ENCODE peak calls at places on chromosomes 7 and 10, in four cellular contexts. C is foreskin fibroblast, Y is keratinocyte, T is brain microvascular endothelial cell. J is an unnamed sample.

GRCh38 chr7:101450064-101450463 is 87.4 kb downstream of the COL26A1 start:
- DNase-seq in C (no peak), Y (no peak), T (no peak), J (no peak)

GRCh38 chr7:130432886-130433285 is 7.9 kb downstream of the CEP41 start:
- DNase-seq in C (peak; percentile 75), Y (no peak), T (peak; percentile 34), J (peak; percentile 45)

GRCh38 chr7:97871659-97872024 is 566 bp downstream of the ASNS start:
- DNase-seq in C (no peak), Y (no peak), T (no peak), J (no peak)

GRCh38 chr7:150978136-150978789 is at the start of gene KCNH2:
- DNase-seq in C (no peak), Y (no peak), T (no peak), J (no peak)

GRCh38 chr10:9342865-9343450 is 1288.5 kb downstream of the GATA3 start:
- DNase-seq in C (peak; percentile 60), Y (no peak), T (peak; percentile 18), J (peak; percentile 41)

GRCh38 chr10:32315426-32315825 is 31.5 kb downstream of the EPC1 start:
- DNase-seq in C (no peak), Y (no peak), T (no peak), J (no peak)

GRCh38 chr7:25795824-25796235 is 356.2 kb upstream of the NFE2L3 start:
- DNase-seq in C (peak; percentile 33), Y (no peak), T (peak; percentile 30), J (peak; percentile 2)

GRCh38 chr7:151008511-151009323 is 15.6 kb downstream of the ATG9B start:
- DNase-seq in C (peak; percentile 54), Y (no peak), T (no peak), J (no peak)

GRCh38 chr7:37408241-37408884 is 40.3 kb downstream of the ELMO1 start:
- DNase-seq in C (no peak), Y (no peak), T (no peak), J (no peak)

GRCh38 chr10:133462512-133463305 is 9.0 kb downstream of the SCART1 start:
- DNase-seq in C (no peak), Y (no peak), T (no peak), J (no peak)

GRCh38 chr7:124515431-124515830 is 250.2 kb downstream of the GPR37 start:
- DNase-seq in C (no peak), Y (no peak), T (no peak), J (no peak)

GRCh38 chr7:21044384-21044783 is 257.7 kb upstream of the SP8 start:
- DNase-seq in C (no peak), Y (no peak), T (no peak), J (no peak)

GRCh38 chr7:21428642-21428941 is 709 bp downstream of the SP4 start:
- DNase-seq in C (no peak), Y (no peak), T (no peak), J (no peak)

GRCh38 chr7:151661556-151661955 is 141.9 kb upstream of the RHEB start:
- DNase-seq in C (no peak), Y (no peak), T (no peak), J (no peak)

GRCh38 chr7:6273380-6273837 is 985 bp upstream of the CYTH3 start:
- DNase-seq in C (no peak), Y (no peak), T (no peak), J (no peak)

GRCh38 chr10:86556532-86556931 is 34.9 kb upstream of the WAPL start:
- DNase-seq in C (no peak), Y (no peak), T (no peak), J (no peak)

GRCh38 chr10:26438534-26439269 is 561 bp downstream of the APBB1IP start:
- DNase-seq in C (no peak), Y (no peak), T (no peak), J (no peak)

GRCh38 chr7:81618400-81619014 is 151.3 kb downstream of the HGF start:
- DNase-seq in C (peak; percentile 96), Y (peak; percentile 42), T (peak; percentile 96), J (peak; percentile 92)

GRCh38 chr7:93016085-93016471 is 101.7 kb downstream of the SAMD9 start:
- DNase-seq in C (peak; percentile 61), Y (no peak), T (no peak), J (peak; percentile 41)

GRCh38 chr10:122688293-122688989 is 11.2 kb downstream of the C10orf120 start:
- DNase-seq in C (no peak), Y (no peak), T (peak; percentile 23), J (no peak)

GRCh38 chr7:9939171-9939570 is 1034.5 kb upstream of the PHF14 start:
- DNase-seq in C (no peak), Y (no peak), T (no peak), J (peak; percentile 17)

GRCh38 chr10:75971402-75972211 is 540.2 kb downstream of the LRMDA start:
- DNase-seq in C (peak; percentile 77), Y (no peak), T (peak; percentile 30), J (peak; percentile 88)

GRCh38 chr7:113113912-113114311 is 4.4 kb downstream of the SMIM30 start:
- DNase-seq in C (peak; percentile 13), Y (no peak), T (no peak), J (no peak)

GRCh38 chr7:35450456-35450855 is 196.6 kb upstream of the TBX20 start:
- DNase-seq in C (no peak), Y (no peak), T (no peak), J (no peak)

GRCh38 chr7:30708412-30708811 is 26.2 kb upstream of the CRHR2 start:
- DNase-seq in C (no peak), Y (no peak), T (no peak), J (no peak)

GRCh38 chr10:103693070-103693811 is 162.1 kb downstream of the SH3PXD2A start:
- DNase-seq in C (peak; percentile 43), Y (no peak), T (no peak), J (no peak)

GRCh38 chr10:93032105-93032808 is 28.3 kb upstream of the CYP26C1 start:
- DNase-seq in C (peak; percentile 6), Y (no peak), T (no peak), J (no peak)

GRCh38 chr7:155043756-155044155 is 26.4 kb upstream of the HTR5A start:
- DNase-seq in C (no peak), Y (no peak), T (no peak), J (no peak)

GRCh38 chr7:107386543-107386900 is 83.3 kb upstream of the GPR22 start:
- DNase-seq in C (no peak), Y (no peak), T (no peak), J (no peak)

DNA sequence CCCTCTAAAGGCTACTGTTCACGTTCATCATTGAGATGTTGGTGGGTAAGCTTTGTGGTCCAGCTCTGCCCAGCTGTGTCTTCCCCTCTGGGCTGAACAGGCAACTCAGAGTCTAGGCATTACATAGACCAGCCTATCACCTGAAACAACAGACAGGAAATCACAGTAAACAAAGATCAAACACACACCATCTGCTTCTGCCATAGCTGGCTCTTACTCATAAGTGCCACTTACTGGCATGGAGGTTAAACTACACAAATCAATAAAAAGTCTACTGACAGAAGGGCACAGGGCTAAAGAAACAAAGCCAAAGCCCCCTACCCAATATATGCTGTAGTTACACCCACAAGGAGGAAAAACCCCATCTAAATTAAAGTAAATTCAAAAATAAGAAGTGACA is 35.0 kb downstream of the SEPTIN14 start:
- DNase-seq in C (no peak), Y (no peak), T (no peak), J (no peak)
- TF ChIP-seq CTCF in C (no peak), Y (no peak), T (no peak), J (no peak)

GRCh38 chr7:604038-604883 is 84.6 kb upstream of the PDGFA start:
- DNase-seq in C (peak; percentile 10), Y (no peak), T (peak; percentile 92), J (peak; percentile 92)
- H3K4me3 ChIP-seq in C (no peak overlapping the region), Y (no peak overlapping the region), T (peak overlapping the region; percentile 12), J (no peak overlapping the region)

DNA sequence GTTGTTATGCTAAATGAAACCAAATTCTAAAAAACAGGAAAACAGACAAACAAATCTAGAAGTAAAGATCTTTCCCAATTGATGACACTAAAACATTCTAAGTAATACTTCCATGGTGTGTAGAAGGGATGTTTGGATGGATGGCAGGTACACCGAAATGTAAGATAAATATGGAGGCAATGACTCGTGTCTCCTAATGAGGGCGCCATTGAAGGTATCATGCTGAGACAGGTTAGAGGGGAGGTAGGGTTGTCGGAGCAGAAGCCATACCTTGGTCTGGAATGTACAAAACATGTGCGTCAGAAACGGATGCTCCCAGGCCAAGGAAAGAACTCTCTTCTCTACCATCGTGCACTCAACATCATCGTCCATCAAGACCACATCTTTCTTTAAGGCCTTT is 101.4 kb downstream of the PRKCQ start:
- DNase-seq in C (no peak), Y (no peak), T (no peak), J (no peak)
- TF ChIP-seq CTCF in C (no peak), Y (no peak), T (no peak), J (no peak)

GRCh38 chr7:156616269-156617202 is 24.0 kb upstream of the RNF32 start:
- DNase-seq in C (peak; percentile 28), Y (no peak), T (no peak), J (peak; percentile 15)
- H3K4me3 ChIP-seq in C (no peak overlapping the region), Y (no peak overlapping the region), T (peak overlapping the region; percentile 30), J (peak overlapping the region; percentile 21)

GRCh38 chr10:79386637-79387465 is 39.6 kb downstream of the PPIF start:
- DNase-seq in C (no peak), Y (no peak), T (no peak), J (no peak)

GRCh38 chr10:79387466-79387973 is 40.3 kb downstream of the PPIF start:
- DNase-seq in C (no peak), Y (no peak), T (no peak), J (no peak)

GRCh38 chr10:79384773-79385391 is 37.6 kb downstream of the PPIF start:
- DNase-seq in C (no peak), Y (no peak), T (no peak), J (no peak)

GRCh38 chr10:79385392-79385795 is 38.1 kb downstream of the PPIF start:
- DNase-seq in C (no peak), Y (no peak), T (no peak), J (no peak)

DNA sequence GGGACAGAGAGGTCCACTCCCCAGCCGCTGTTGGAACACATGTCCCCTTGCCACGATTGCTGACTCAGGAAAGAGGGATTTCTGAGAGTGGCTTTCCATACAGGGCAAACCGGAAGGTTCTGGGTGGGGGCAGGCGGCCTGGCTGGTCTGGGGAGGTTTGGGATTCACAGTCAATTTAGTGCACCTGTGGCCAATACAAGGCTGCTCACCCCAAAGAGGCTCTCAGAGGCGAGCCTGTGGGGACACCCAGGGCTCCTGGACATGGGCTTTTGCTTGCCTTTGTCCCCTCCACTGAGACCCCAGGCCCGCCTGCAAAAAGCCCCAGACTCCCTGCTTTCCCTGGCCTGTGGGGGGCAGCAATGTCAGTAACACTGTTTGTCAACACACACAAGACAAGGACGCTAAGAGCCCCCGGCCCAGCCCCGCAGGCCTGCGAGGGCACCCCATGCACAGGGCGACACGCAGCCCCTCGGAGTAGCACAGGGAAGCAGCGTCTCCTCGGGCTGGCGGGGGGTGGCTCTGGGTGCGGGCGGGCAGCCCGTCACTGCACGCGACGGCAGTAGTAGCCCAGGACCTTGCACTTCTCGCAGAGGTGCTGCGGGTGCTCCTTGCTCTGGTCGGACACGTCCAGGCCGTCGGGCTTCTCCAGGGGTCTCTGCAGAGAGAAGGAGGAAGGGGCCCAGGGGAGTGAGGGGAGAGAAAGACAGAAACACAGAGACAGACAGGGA is 38.7 kb downstream of the PPIF start:
- DNase-seq in C (no peak), Y (no peak), T (no peak), J (no peak)
- TF ChIP-seq CTCF in C (no peak), Y (no peak), T (peak; percentile 21), J (peak; percentile 11)

J was measured in astrocyte of the spinal cord.